ENCODE peak calls at places on chromosome 6, in five cellular contexts. J is tibial artery, U is bronchial epithelial cell, T is AG04450, N is IMR-90. Q is an unnamed sample.

GRCh38 chr6:147099974-147100373 is 104.2 kb upstream of the STXBP5 start:
- DNase-seq in J (no peak), U (no peak), T (peak), N (peak), Q (no peak)

GRCh38 chr6:27091661-27092315 is 155.7 kb upstream of the PRSS16 start:
- DNase-seq in J (no peak), U (peak), T (peak), N (peak), Q (peak)

GRCh38 chr6:112332274-112332673 is 14.9 kb upstream of the RFPL4B start:
- DNase-seq in J (no peak), U (peak), T (no peak), N (peak), Q (peak)

GRCh38 chr6:166463363-166464067 is 80.8 kb upstream of the MPC1 start:
- DNase-seq in J (no peak), U (no peak), T (no peak), N (no peak), Q (no peak)

GRCh38 chr6:138815797-138816528 is 20.1 kb downstream of the ECT2L start:
- DNase-seq in J (no peak), U (peak), T (peak), N (peak), Q (peak)

GRCh38 chr6:33414592-33415271 is 3.2 kb downstream of the CUTA start:
- DNase-seq in J (no peak), U (no peak), T (no peak), N (no peak), Q (no peak)

GRCh38 chr6:155152211-155153076 is 111.4 kb upstream of the CLDN20 start:
- DNase-seq in J (no peak), U (no peak), T (no peak), N (no peak), Q (no peak)

GRCh38 chr6:98044168-98044567 is 761.2 kb upstream of the MMS22L start:
- DNase-seq in J (no peak), U (no peak), T (no peak), N (no peak), Q (no peak)

GRCh38 chr6:87393026-87393622 is 14.6 kb upstream of the CFAP206 start:
- DNase-seq in J (no peak), U (peak), T (no peak), N (peak), Q (peak)

GRCh38 chr6:98777762-98778161 is 56.6 kb upstream of the POU3F2 start:
- DNase-seq in J (no peak), U (no peak), T (no peak), N (no peak), Q (no peak)

GRCh38 chr6:40286721-40287120 is 300.4 kb downstream of the LRFN2 start:
- DNase-seq in J (no peak), U (no peak), T (no peak), N (no peak), Q (no peak)

GRCh38 chr6:91105532-91105931 is 518.7 kb upstream of the MAP3K7 start:
- DNase-seq in J (no peak), U (no peak), T (no peak), N (no peak), Q (no peak)

GRCh38 chr6:5998741-5999687 is 7.7 kb downstream of the NRN1 start:
- DNase-seq in J (no peak), U (no peak), T (no peak), N (no peak), Q (no peak)

GRCh38 chr6:87661503-87661902 is 40.5 kb downstream of the AKIRIN2 start:
- DNase-seq in J (no peak), U (no peak), T (no peak), N (peak), Q (no peak)

GRCh38 chr6:6998194-6998569 is 109.6 kb upstream of the RREB1 start:
- DNase-seq in J (no peak), U (no peak), T (no peak), N (no peak), Q (no peak)

GRCh38 chr6:105317607-105318533 is 85.0 kb downstream of the PREP start:
- DNase-seq in J (no peak), U (peak), T (no peak), N (no peak), Q (no peak)

GRCh38 chr6:133906050-133906449 is 17.1 kb downstream of the TCF21 start:
- DNase-seq in J (no peak), U (no peak), T (no peak), N (no peak), Q (no peak)

GRCh38 chr6:83365931-83366330 is 64.9 kb downstream of the ME1 start:
- DNase-seq in J (no peak), U (no peak), T (no peak), N (peak), Q (no peak)

GRCh38 chr6:42745083-42745637 is 743 bp downstream of the TBCC start:
- DNase-seq in J (no peak), U (no peak), T (no peak), N (peak), Q (no peak)

GRCh38 chr6:119348308-119349040 is 1.1 kb downstream of the MAN1A1 start:
- DNase-seq in J (peak), U (no peak), T (no peak), N (peak), Q (no peak)

DNA sequence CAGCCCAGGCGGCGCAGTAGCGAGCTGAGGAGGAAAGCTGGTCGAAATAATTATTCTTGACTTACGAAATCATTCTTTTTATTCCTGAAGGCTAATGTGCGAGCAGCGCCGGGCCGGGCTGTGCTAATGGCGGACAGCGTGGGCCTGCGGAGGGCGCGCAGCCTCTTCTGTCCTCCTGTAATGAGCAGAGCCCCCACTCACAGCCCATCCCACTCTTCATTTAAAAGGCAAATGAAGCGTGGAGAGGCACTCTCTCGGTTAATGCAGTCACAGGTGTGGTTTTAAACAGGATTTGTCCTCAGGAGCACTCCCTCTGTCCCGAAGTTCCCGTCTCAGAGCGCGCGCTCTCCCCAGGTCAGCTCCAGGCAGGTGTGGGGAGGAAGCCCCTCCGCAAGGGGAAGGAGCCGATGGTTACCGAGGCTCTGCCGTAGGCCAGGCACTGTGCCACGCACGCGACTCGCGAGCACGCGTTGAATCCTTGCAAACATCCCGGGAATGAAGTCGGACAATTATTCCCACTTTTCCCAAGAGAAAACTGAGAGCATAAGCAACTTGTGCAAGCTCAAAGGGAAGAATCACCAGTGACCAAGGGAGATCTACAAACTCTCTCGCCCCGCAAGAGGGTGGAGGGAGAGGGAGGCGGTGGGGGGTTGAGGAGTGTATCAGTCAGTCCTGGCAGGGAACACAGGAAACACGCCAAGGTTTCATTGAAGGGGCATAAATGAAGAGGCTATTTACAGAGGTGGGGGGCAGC is 35.5 kb upstream of the ZFAND3 start:
- DNase-seq in J (peak), U (no peak), T (no peak), N (no peak), Q (no peak)
- TF ChIP-seq CTCF in J (no peak), U (no peak), T (peak), N (no peak), Q (no peak)

GRCh38 chr6:44222486-44222986 is 859 bp upstream of the SLC29A1 start:
- DNase-seq in J (no peak), U (no peak), T (no peak), N (no peak), Q (no peak)

GRCh38 chr6:44222987-44223470 is 366 bp upstream of the SLC29A1 start:
- DNase-seq in J (peak), U (no peak), T (no peak), N (no peak), Q (no peak)

GRCh38 chr6:44224978-44225330 is 1.6 kb downstream of the SLC29A1 start:
- DNase-seq in J (no peak), U (no peak), T (no peak), N (no peak), Q (no peak)

GRCh38 chr6:44224154-44224977 is 971 bp downstream of the SLC29A1 start:
- DNase-seq in J (no peak), U (peak), T (no peak), N (peak), Q (no peak)

GRCh38 chr6:44223471-44224153 is at the start of gene SLC29A1:
- DNase-seq in J (peak), U (no peak), T (no peak), N (peak), Q (no peak)
- TF ChIP-seq CTCF in J (no peak), U (no peak), T (peak), N (no peak), Q (no peak)

GRCh38 chr6:70739534-70739933 is 71.9 kb downstream of the SMAP1 start:
- DNase-seq in J (no peak), U (no peak), T (no peak), N (no peak), Q (no peak)
- TF ChIP-seq CTCF in J (no peak), U (no peak), T (no peak), N (no peak), Q (no peak)

GRCh38 chr6:101395345-101395744 is 1.8 kb downstream of the GRIK2 start:
- DNase-seq in J (no peak), U (no peak), T (no peak), N (no peak), Q (no peak)
- TF ChIP-seq CTCF in J (no peak), U (no peak), T (peak), N (peak), Q (no peak)

GRCh38 chr6:53703047-53703446 is 37.5 kb upstream of the KLHL31 start:
- DNase-seq in J (no peak), U (no peak), T (no peak), N (no peak), Q (no peak)
- TF ChIP-seq CTCF in J (no peak), U (no peak), T (no peak), N (no peak), Q (no peak)

GRCh38 chr6:11212625-11213024 is 19.8 kb downstream of the NEDD9 start:
- DNase-seq in J (peak), U (peak), T (no peak), N (peak), Q (no peak)

GRCh38 chr6:11214911-11215310 is 17.6 kb downstream of the NEDD9 start:
- DNase-seq in J (no peak), U (no peak), T (no peak), N (no peak), Q (no peak)

GRCh38 chr6:11214438-11214837 is 18.0 kb downstream of the NEDD9 start:
- DNase-seq in J (peak), U (no peak), T (no peak), N (no peak), Q (no peak)

GRCh38 chr6:11215773-11216172 is 16.7 kb downstream of the NEDD9 start:
- DNase-seq in J (no peak), U (no peak), T (no peak), N (no peak), Q (no peak)

DNA sequence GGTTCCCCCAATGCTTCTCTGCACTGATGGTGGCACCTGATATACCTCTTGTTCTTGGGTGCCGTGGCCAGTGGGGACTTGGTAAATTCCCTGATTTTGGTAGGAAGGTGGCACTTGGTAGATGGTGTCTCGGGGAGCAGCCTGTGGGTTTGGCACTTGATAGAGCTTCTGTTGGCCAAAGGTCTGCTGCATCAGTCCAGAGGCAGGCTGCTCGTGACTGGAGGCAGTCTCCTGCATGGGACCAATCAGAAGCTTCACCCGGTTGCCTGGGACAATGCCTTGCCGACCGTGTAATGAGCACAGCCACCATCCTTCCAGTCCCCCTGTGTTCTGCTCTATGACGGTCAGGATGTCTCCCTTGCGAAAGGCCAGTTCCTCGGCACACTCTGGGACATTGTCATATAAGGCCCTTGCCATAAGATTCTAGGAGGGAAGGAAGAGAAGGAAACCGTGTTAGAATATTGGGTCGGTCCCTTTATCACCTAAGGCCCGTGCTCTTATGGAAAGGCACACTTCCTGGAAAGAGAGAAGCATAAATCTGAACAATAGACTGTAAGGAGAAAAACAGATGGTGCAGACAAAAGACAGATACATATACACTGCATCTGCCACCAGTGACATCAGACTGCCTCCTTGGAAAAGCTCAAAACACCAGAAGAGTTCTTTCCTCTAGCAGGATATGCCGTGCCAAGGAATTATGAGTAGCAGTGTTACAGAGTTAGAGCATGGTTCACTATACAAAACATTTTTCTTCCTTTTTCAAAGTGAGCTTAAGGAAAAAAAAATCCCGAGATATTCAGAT is 19.0 kb downstream of the NEDD9 start:
- DNase-seq in J (no peak), U (no peak), T (no peak), N (peak), Q (no peak)
- TF ChIP-seq CTCF in J (no peak), U (no peak), T (no peak), N (no peak), Q (no peak)

Q was measured in HFF-Myc.